ENCODE peak calls at places on chromosome 5, in eight cellular contexts. Z is left ventricle myocardium superior; I is activated naive CD8-positive, alpha-beta T cell treated with anti-CD3 and anti-CD28 coated beads for 36 hours; O is iPS DF 19.7; J is RWPE1; W is cardiac septum; G is psoas muscle; M is T-helper 1 cell. Y is an unnamed sample.

GRCh38 chr5:143788401-143788800 is 23.6 kb upstream of the HMHB1 start:
- DNase-seq in Z (no peak), I (no peak), O (no peak), J (no peak), W (no peak), G (no peak), M (no peak), Y (no peak)

GRCh38 chr5:139374909-139375308 is 8.2 kb downstream of the SLC23A1 start:
- DNase-seq in Z (no peak), I (no peak), O (no peak), J (no peak), W (no peak), G (no peak), M (no peak), Y (no peak)

GRCh38 chr5:14143843-14144585 is 872 bp downstream of the TRIO start:
- DNase-seq in Z (peak; percentile 72), I (peak; percentile 37), O (no peak), J (peak; percentile 36), W (no peak), G (peak; percentile 76), M (no peak), Y (no peak)

GRCh38 chr5:148179234-148179824 is 11.0 kb downstream of the SPINK14 start:
- DNase-seq in Z (no peak), I (no peak), O (no peak), J (peak; percentile 34), W (no peak), G (no peak), M (no peak), Y (peak; percentile 65)

GRCh38 chr5:59592101-59592500 is 301.4 kb downstream of the PDE4D start:
- DNase-seq in Z (no peak), I (no peak), O (no peak), J (peak; percentile 48), W (no peak), G (no peak), M (no peak), Y (no peak)

GRCh38 chr5:107467137-107467932 is 203.4 kb downstream of the EFNA5 start:
- DNase-seq in Z (no peak), I (no peak), O (no peak), J (no peak), W (no peak), G (no peak), M (no peak), Y (no peak)

GRCh38 chr5:160071521-160072299 is 47.5 kb downstream of the PWWP2A start:
- DNase-seq in Z (peak; percentile 41), I (no peak), O (no peak), J (no peak), W (no peak), G (no peak), M (no peak), Y (peak; percentile 45)

GRCh38 chr5:109882546-109882945 is 192.8 kb downstream of the MAN2A1 start:
- DNase-seq in Z (no peak), I (no peak), O (no peak), J (no peak), W (no peak), G (no peak), M (no peak), Y (no peak)

GRCh38 chr5:62475072-62475471 is 62.5 kb downstream of the IPO11 start:
- DNase-seq in Z (no peak), I (no peak), O (no peak), J (peak; percentile 13), W (no peak), G (peak; percentile 23), M (no peak), Y (no peak)

GRCh38 chr5:157116483-157116954 is 7.7 kb upstream of the HAVCR2 start:
- DNase-seq in Z (no peak), I (peak; percentile 61), O (no peak), J (no peak), W (no peak), G (no peak), M (no peak), Y (no peak)

GRCh38 chr5:180083529-180084060 is 12.0 kb upstream of the RNF130 start:
- DNase-seq in Z (no peak), I (no peak), O (no peak), J (no peak), W (no peak), G (no peak), M (no peak), Y (no peak)

GRCh38 chr5:5014836-5015235 is 125.3 kb upstream of the ADAMTS16 start:
- DNase-seq in Z (no peak), I (no peak), O (peak; percentile 17), J (peak; percentile 60), W (no peak), G (no peak), M (no peak), Y (no peak)

Y was measured in glomerular endothelial cell.